ENCODE peak calls at places on chromosomes 12 and 14, in ten cellular contexts. K is dermis blood vessel endothelial cell; G is HFF-Myc; S is B cell; F is astrocyte of the cerebellum; J is psoas muscle; O is stimulated activated CD8-positive, alpha-beta memory T cell treated with anti-CD3 and anti-CD28 coated beads, Interleukin-2, amount 100 ng/mL, for 1 hour; N is RPMI7951; R is MCF 10A; X is GM12891. U is an unnamed sample.

GRCh38 chr12:101666017-101666728 is 31.3 kb upstream of the CHPT1 start:
- DNase-seq in G (no peak), X (no peak), N (no peak), K (no peak), J (no peak), R (no peak), F (no peak), S (no peak), O (no peak), U (no peak)

GRCh38 chr12:23099604-23100003 is 474.6 kb downstream of the ETNK1 start:
- DNase-seq in N (peak; percentile 32), X (no peak), R (no peak), J (no peak), F (no peak), G (no peak), K (no peak), S (no peak), O (no peak), U (no peak)

GRCh38 chr12:44317651-44318126 is 481.8 kb downstream of the TMEM117 start:
- DNase-seq in X (no peak), K (no peak), F (peak; percentile 9), R (peak; percentile 44), G (peak; percentile 10), O (no peak), J (no peak), N (peak; percentile 11), S (no peak), U (peak; percentile 10)

GRCh38 chr14:59028476-59029202 is 159.8 kb upstream of the DAAM1 start:
- DNase-seq in R (peak; percentile 78), K (peak; percentile 78), N (peak; percentile 98), X (peak; percentile 5), J (peak; percentile 64), G (peak; percentile 97), O (no peak), F (peak; percentile 90), S (no peak), U (peak; percentile 86)

GRCh38 chr12:91017043-91017442 is 12.3 kb upstream of the EPYC start:
- DNase-seq in J (no peak), G (no peak), X (no peak), R (no peak), K (no peak), O (no peak), N (no peak), S (no peak), F (no peak), U (no peak)

GRCh38 chr14:34502826-34503225 is 36.7 kb downstream of the EAPP start:
- DNase-seq in J (no peak), O (no peak), R (no peak), G (no peak), X (no peak), F (no peak), N (no peak), K (peak; percentile 58), S (no peak), U (no peak)

GRCh38 chr12:25186788-25187397 is 8.1 kb downstream of the DNAI7 start:
- DNase-seq in O (no peak), S (no peak), X (no peak), R (no peak), J (no peak), G (no peak), K (no peak), F (peak; percentile 78), N (peak; percentile 65), U (no peak)

GRCh38 chr14:48536318-48536717 is 860.9 kb upstream of the MDGA2 start:
- DNase-seq in R (peak; percentile 2), S (no peak), X (no peak), K (no peak), O (no peak), J (no peak), N (peak; percentile 3), F (no peak), G (no peak), U (no peak)

GRCh38 chr14:104982548-104983230 is 2.9 kb upstream of the CLBA1 start:
- DNase-seq in G (no peak), K (no peak), S (no peak), O (no peak), J (no peak), X (no peak), N (no peak), F (no peak), R (peak; percentile 42), U (no peak)

GRCh38 chr12:53935562-53936341 is 2.9 kb upstream of the HOXC13 start:
- DNase-seq in G (no peak), N (no peak), F (no peak), J (no peak), O (no peak), K (no peak), R (no peak), S (no peak), X (no peak), U (no peak)

GRCh38 chr12:15556411-15556810 is 232.8 kb downstream of the EPS8 start:
- DNase-seq in F (no peak), J (no peak), R (no peak), O (no peak), G (no peak), K (no peak), X (no peak), N (no peak), S (no peak), U (no peak)

GRCh38 chr12:67320614-67321305 is 51.6 kb downstream of the CAND1 start:
- DNase-seq in F (no peak), N (no peak), O (no peak), S (no peak), R (no peak), X (no peak), G (no peak), K (peak; percentile 16), J (no peak), U (no peak)

GRCh38 chr14:54622189-54622958 is 55.4 kb downstream of the SAMD4A start:
- DNase-seq in S (no peak), K (no peak), F (no peak), N (no peak), J (no peak), X (no peak), G (no peak), R (no peak), O (no peak), U (no peak)

GRCh38 chr12:39620664-39621658 is 1.4 kb upstream of the ABCD2 start:
- DNase-seq in F (no peak), X (no peak), G (no peak), O (no peak), K (no peak), R (no peak), J (no peak), N (peak; percentile 2), S (no peak), U (no peak)

U was measured in NCI-H510A treated with DMSO at 0.1 percent for 48 hours.